ENCODE peak calls at places on chromosome 6, in five cellular contexts. X is HCT116, U is upper lobe of left lung, J is K562, M is transverse colon. P is an unnamed sample.

GRCh38 chr6:116268589-116269293 is 11.0 kb downstream of the TSPYL1 start:
- DNase-seq in J (peak; percentile 61), X (peak; percentile 68), U (no peak), M (no peak), P (no peak)

GRCh38 chr6:44235269-44235668 is 11.6 kb upstream of the HSP90AB1 start:
- DNase-seq in J (no peak), X (no peak), M (no peak), U (no peak), P (no peak)

GRCh38 chr6:169780571-169781091 is 29.2 kb downstream of the ERMARD start:
- DNase-seq in M (no peak), X (no peak), J (no peak), U (no peak), P (no peak)

GRCh38 chr6:116087437-116088027 is 13.1 kb upstream of the NT5DC1 start:
- DNase-seq in J (no peak), X (no peak), M (no peak), U (no peak), P (no peak)

GRCh38 chr6:149563203-149563927 is 2.8 kb upstream of the GINM1 start:
- DNase-seq in U (no peak), J (no peak), X (no peak), M (no peak), P (no peak)

GRCh38 chr6:3013486-3013885 is 13.8 kb downstream of the NQO2 start:
- DNase-seq in J (no peak), M (no peak), X (no peak), U (peak; percentile 83), P (peak; percentile 38)

GRCh38 chr6:163579880-163580295 is 165.4 kb downstream of the QKI start:
- DNase-seq in M (no peak), U (peak; percentile 59), X (no peak), J (no peak), P (no peak)

GRCh38 chr6:5782783-5783567 is 223.8 kb downstream of the NRN1 start:
- DNase-seq in M (peak; percentile 94), U (no peak), X (no peak), J (no peak), P (peak; percentile 49)

GRCh38 chr6:28225056-28225834 is at the start of gene ZSCAN9:
- DNase-seq in X (peak; percentile 87), J (peak; percentile 90), M (peak; percentile 86), U (peak; percentile 89), P (peak; percentile 83)

GRCh38 chr6:40417031-40417430 is 170.1 kb downstream of the LRFN2 start:
- DNase-seq in M (no peak), X (no peak), U (no peak), J (no peak), P (no peak)

GRCh38 chr6:96032646-96033045 is 16.9 kb downstream of the FUT9 start:
- DNase-seq in U (no peak), J (no peak), X (no peak), M (no peak), P (no peak)

GRCh38 chr6:120378582-120379220 is 955.6 kb downstream of the TBC1D32 start:
- DNase-seq in X (peak; percentile 70), J (peak; percentile 19), U (no peak), M (no peak), P (no peak)

GRCh38 chr6:147000545-147001488 is 203.4 kb upstream of the STXBP5 start:
- DNase-seq in M (no peak), X (no peak), J (peak; percentile 27), U (no peak), P (no peak)

GRCh38 chr6:112016335-112016734 is 37.6 kb upstream of the CCN6 start:
- DNase-seq in U (no peak), X (no peak), J (no peak), M (no peak), P (no peak)

DNA sequence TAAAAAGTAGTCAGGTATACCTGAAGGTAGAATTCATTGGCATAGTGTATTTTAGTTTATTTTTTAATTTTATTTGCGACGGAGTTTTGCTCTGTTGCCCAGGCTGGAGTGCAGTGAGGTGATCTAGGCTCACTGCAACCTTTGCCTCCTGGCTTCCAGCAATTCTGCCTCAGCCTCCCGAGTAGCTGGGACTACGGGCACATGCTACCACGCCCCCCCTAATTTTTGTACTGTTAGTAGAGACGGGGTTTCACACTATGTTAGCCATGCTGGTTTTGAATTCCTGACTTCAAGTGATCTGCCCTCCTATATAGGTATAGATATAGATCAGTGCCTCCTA is 102.8 kb upstream of the PRSS16 start:
- DNase-seq in J (no peak), U (no peak), M (no peak), X (no peak), P (no peak)
- TF ChIP-seq POLR2AphosphoS5 in J (peak; percentile 74), U (no peak), M (no peak), X (no peak), P (no peak)

GRCh38 chr6:156993713-156994112 is 216.5 kb downstream of the ARID1B start:
- DNase-seq in U (no peak), X (no peak), M (no peak), J (no peak), P (no peak)
- TF ChIP-seq POLR2AphosphoS5 in U (no peak), X (no peak), M (no peak), J (no peak), P (no peak)

GRCh38 chr6:7137335-7138106 is 29.8 kb downstream of the RREB1 start:
- DNase-seq in U (peak; percentile 70), X (no peak), M (peak; percentile 61), J (peak; percentile 54), P (no peak)
- TF ChIP-seq POLR2AphosphoS5 in U (no peak), X (no peak), M (no peak), J (peak; percentile 47), P (no peak)

DNA sequence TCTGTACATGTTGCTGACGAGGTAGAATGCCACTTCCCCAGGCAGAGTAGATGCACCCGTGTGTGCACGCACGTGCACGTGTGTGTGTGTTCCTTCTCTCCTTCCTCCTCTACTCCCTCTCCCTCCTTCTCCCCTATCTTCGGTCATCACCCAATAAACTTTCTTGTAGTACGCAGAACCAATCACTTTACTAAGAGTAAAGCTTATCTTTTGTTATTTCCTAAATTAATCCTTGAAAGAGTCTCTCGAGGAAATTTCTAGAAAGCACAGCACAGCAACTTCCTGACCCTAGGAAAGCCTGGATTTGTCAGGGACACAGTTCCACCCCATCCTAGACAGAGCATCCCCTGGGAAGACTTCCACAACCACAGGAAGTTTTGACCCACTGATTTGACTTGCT is 166.1 kb downstream of the ZDHHC14 start:
- DNase-seq in X (no peak), J (no peak), M (no peak), U (no peak), P (no peak)
- TF ChIP-seq POLR2AphosphoS5 in X (no peak), J (no peak), M (no peak), U (no peak), P (no peak)

GRCh38 chr6:75492769-75493168 is 831 bp downstream of the FILIP1 start:
- DNase-seq in X (no peak), U (peak; percentile 27), M (no peak), J (no peak), P (no peak)
- TF ChIP-seq POLR2AphosphoS5 in X (no peak), U (peak; percentile 10), M (no peak), J (no peak), P (no peak)

GRCh38 chr6:108442770-108443520 is 117.8 kb upstream of the FOXO3 start:
- DNase-seq in U (no peak), M (no peak), X (no peak), J (no peak), P (no peak)

GRCh38 chr6:108452725-108453195 is 108.0 kb upstream of the FOXO3 start:
- DNase-seq in M (no peak), U (no peak), X (no peak), J (no peak), P (no peak)

GRCh38 chr6:108446629-108447150 is 114.0 kb upstream of the FOXO3 start:
- DNase-seq in X (no peak), M (no peak), U (no peak), J (no peak), P (no peak)

GRCh38 chr6:108453601-108454157 is 107.0 kb upstream of the FOXO3 start:
- DNase-seq in M (no peak), X (no peak), J (no peak), U (no peak), P (no peak)

GRCh38 chr6:108448481-108448880 is 112.2 kb upstream of the FOXO3 start:
- DNase-seq in X (no peak), J (no peak), M (no peak), U (no peak), P (no peak)
- TF ChIP-seq POLR2AphosphoS5 in X (no peak), J (no peak), M (no peak), U (no peak), P (no peak)

P was measured in stomach.